ENCODE peak calls at places on chromosomes 5 and 9, in five cellular contexts. M is endodermal cell, D is body of pancreas, L is PC-3, Z is BJ. R is an unnamed sample.

GRCh38 chr5:141513021-141513626 is 24.2 kb downstream of the PCDHGC5 start:
- DNase-seq in M (peak; percentile 77), D (peak; percentile 44), L (no peak), Z (no peak), R (no peak)

GRCh38 chr5:110957934-110958333 is 113.6 kb upstream of the TSLP start:
- DNase-seq in M (no peak), D (no peak), L (peak; percentile 96), Z (no peak), R (no peak)

GRCh38 chr5:110268985-110269384 is 457.5 kb downstream of the TMEM232 start:
- DNase-seq in M (peak; percentile 40), D (no peak), L (no peak), Z (no peak), R (no peak)

GRCh38 chr5:9653811-9654210 is 23.7 kb upstream of the TAS2R1 start:
- DNase-seq in M (no peak), D (peak; percentile 80), L (peak; percentile 98), Z (peak; percentile 86), R (peak; percentile 88)

GRCh38 chr9:88387733-88388202 is 476 bp upstream of the SPIN1 start:
- DNase-seq in M (no peak), D (no peak), L (peak; percentile 52), Z (no peak), R (no peak)

GRCh38 chr5:173893192-173893561 is 5.0 kb downstream of the CPEB4 start:
- DNase-seq in M (no peak), D (no peak), L (no peak), Z (no peak), R (no peak)

GRCh38 chr5:169934990-169935389 is 45.3 kb downstream of the INSYN2B start:
- DNase-seq in M (no peak), D (no peak), L (peak; percentile 61), Z (no peak), R (no peak)

GRCh38 chr5:123868267-123868666 is 356.3 kb downstream of the CSNK1G3 start:
- DNase-seq in M (no peak), D (no peak), L (no peak), Z (no peak), R (no peak)

GRCh38 chr9:129697956-129698757 is 32.7 kb downstream of the PRRX2 start:
- DNase-seq in M (peak; percentile 61), D (peak; percentile 21), L (no peak), Z (no peak), R (no peak)

GRCh38 chr5:54713923-54714581 is 196.5 kb downstream of the SNX18 start:
- DNase-seq in M (no peak), D (no peak), L (no peak), Z (no peak), R (no peak)

GRCh38 chr5:144800169-144800568 is 629.5 kb downstream of the KCTD16 start:
- DNase-seq in M (no peak), D (no peak), L (no peak), Z (no peak), R (no peak)

GRCh38 chr5:20113031-20113685 is 125.2 kb upstream of the CDH18 start:
- DNase-seq in M (no peak), D (no peak), L (no peak), Z (no peak), R (no peak)

GRCh38 chr9:73183917-73184861 is 32.5 kb downstream of the ANXA1 start:
- DNase-seq in M (no peak), D (no peak), L (peak; percentile 60), Z (no peak), R (no peak)

GRCh38 chr5:56814361-56814962 is 887 bp upstream of the MAP3K1 start:
- DNase-seq in M (peak; percentile 78), D (peak; percentile 52), L (peak; percentile 42), Z (no peak), R (no peak)

GRCh38 chr9:81535542-81536241 is 153.7 kb downstream of the TLE1 start:
- DNase-seq in M (no peak), D (no peak), L (peak; percentile 90), Z (no peak), R (no peak)

GRCh38 chr9:133048595-133048994 is 13.2 kb upstream of the CEL start:
- DNase-seq in M (peak; percentile 73), D (peak; percentile 93), L (peak; percentile 30), Z (no peak), R (no peak)

GRCh38 chr5:31270396-31270795 is 76.9 kb downstream of the CDH6 start:
- DNase-seq in M (no peak), D (no peak), L (peak; percentile 42), Z (no peak), R (no peak)

GRCh38 chr9:89954229-89954628 is 349.4 kb downstream of the GADD45G start:
- DNase-seq in M (no peak), D (no peak), L (no peak), Z (no peak), R (no peak)

GRCh38 chr5:115842089-115842881 is 550 bp downstream of the AP3S1 start:
- DNase-seq in M (no peak), D (no peak), L (peak; percentile 54), Z (no peak), R (no peak)

GRCh38 chr9:37281541-37281940 is 141.0 kb upstream of the GRHPR start:
- DNase-seq in M (no peak), D (no peak), L (no peak), Z (no peak), R (no peak)

GRCh38 chr5:80591352-80591751 is 21.3 kb upstream of the ANKRD34B start:
- DNase-seq in M (no peak), D (no peak), L (no peak), Z (no peak), R (no peak)

GRCh38 chr5:147310059-147310704 is 75.4 kb downstream of the STK32A start:
- DNase-seq in M (peak; percentile 55), D (peak; percentile 51), L (peak; percentile 91), Z (no peak), R (no peak)

GRCh38 chr9:132638240-132638639 is 31.5 kb downstream of the DDX31 start:
- DNase-seq in M (no peak), D (no peak), L (peak; percentile 40), Z (no peak), R (no peak)

GRCh38 chr5:142935014-142935413 is 164.8 kb downstream of the ARHGAP26 start:
- DNase-seq in M (no peak), D (no peak), L (no peak), Z (no peak), R (no peak)

GRCh38 chr5:61450170-61450815 is 118.2 kb downstream of the ZSWIM6 start:
- DNase-seq in M (no peak), D (no peak), L (peak; percentile 62), Z (peak; percentile 87), R (peak; percentile 81)

GRCh38 chr9:114181583-114182409 is 26.5 kb downstream of the COL27A1 start:
- DNase-seq in M (no peak), D (no peak), L (no peak), Z (no peak), R (no peak)

GRCh38 chr5:114101153-114101552 is 260.7 kb upstream of the KCNN2 start:
- DNase-seq in M (no peak), D (peak; percentile 41), L (peak; percentile 64), Z (no peak), R (no peak)

GRCh38 chr9:70080481-70081119 is 37.0 kb downstream of the MAMDC2 start:
- DNase-seq in M (no peak), D (peak; percentile 49), L (peak; percentile 57), Z (peak; percentile 57), R (no peak)

GRCh38 chr5:60586307-60586901 is 113.6 kb downstream of the DEPDC1B start:
- DNase-seq in M (no peak), D (no peak), L (peak; percentile 12), Z (no peak), R (no peak)

GRCh38 chr9:93896093-93896492 is 59.1 kb downstream of the BARX1 start:
- DNase-seq in M (peak; percentile 36), D (peak; percentile 6), L (no peak), Z (no peak), R (no peak)

GRCh38 chr5:53109041-53109435 is 519 bp downstream of the MOCS2 start:
- DNase-seq in M (no peak), D (no peak), L (no peak), Z (no peak), R (no peak)

GRCh38 chr9:734831-735511 is 106.5 kb upstream of the DMRT1 start:
- DNase-seq in M (no peak), D (no peak), L (peak; percentile 37), Z (peak; percentile 83), R (peak; percentile 95)

GRCh38 chr9:86638109-86638508 is 283.9 kb upstream of the TUT7 start:
- DNase-seq in M (no peak), D (no peak), L (no peak), Z (no peak), R (no peak)

GRCh38 chr5:65933295-65933694 is 6.9 kb downstream of the ERBIN start:
- DNase-seq in M (no peak), D (no peak), L (no peak), Z (no peak), R (no peak)
- H3K4me3 ChIP-seq in M (no peak overlapping the region), D (no peak overlapping the region), L (no peak overlapping the region), Z (no peak overlapping the region), R (no peak overlapping the region)

GRCh38 chr9:5352637-5353248 is 13.1 kb upstream of the RLN1 start:
- DNase-seq in M (no peak), D (no peak), L (no peak), Z (no peak), R (no peak)

GRCh38 chr9:5355817-5356216 is 16.1 kb upstream of the RLN1 start:
- DNase-seq in M (no peak), D (no peak), L (no peak), Z (no peak), R (no peak)

GRCh38 chr9:5357431-5358105 is 17.9 kb upstream of the RLN1 start:
- DNase-seq in M (no peak), D (no peak), L (no peak), Z (no peak), R (no peak)

GRCh38 chr9:5354184-5354583 is 14.5 kb upstream of the RLN1 start:
- DNase-seq in M (no peak), D (no peak), L (no peak), Z (no peak), R (no peak)
- TF ChIP-seq CTCF in M (no peak), D (no peak), L (no peak), Z (no peak), R (no peak)

GRCh38 chr5:38579105-38579504 is 22.7 kb upstream of the LIFR start:
- DNase-seq in M (no peak), D (no peak), L (no peak), Z (no peak), R (no peak)

GRCh38 chr5:38582662-38583061 is 26.2 kb upstream of the LIFR start:
- DNase-seq in M (no peak), D (no peak), L (no peak), Z (no peak), R (no peak)

GRCh38 chr5:38585812-38586211 is 29.4 kb upstream of the LIFR start:
- DNase-seq in M (no peak), D (no peak), L (no peak), Z (no peak), R (no peak)

DNA sequence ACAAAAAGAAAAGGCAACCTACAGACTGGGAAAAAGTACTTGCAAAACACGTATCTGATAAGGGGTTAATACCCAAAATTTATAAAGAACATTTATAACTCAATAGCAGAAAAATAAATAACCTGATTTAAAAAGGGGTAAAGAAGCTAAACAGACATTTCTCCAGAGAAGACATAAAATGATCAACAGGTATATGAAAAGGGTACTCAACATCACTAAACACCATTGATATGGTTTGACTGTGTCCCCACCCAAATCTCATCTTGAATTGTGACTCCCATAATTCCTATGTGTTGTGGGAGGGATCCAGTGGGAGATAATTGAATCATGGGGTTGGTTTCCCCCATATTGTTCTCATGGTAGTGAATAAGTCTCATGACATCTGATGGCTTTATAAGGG is 27.1 kb upstream of the LIFR start:
- DNase-seq in M (no peak), D (no peak), L (no peak), Z (no peak), R (no peak)
- H3K4me3 ChIP-seq in M (no peak overlapping the region), D (no peak overlapping the region), L (no peak overlapping the region), Z (no peak overlapping the region), R (no peak overlapping the region)

GRCh38 chr5:160970605-160971191 is 118.7 kb upstream of the ATP10B start:
- DNase-seq in M (no peak), D (no peak), L (no peak), Z (no peak), R (no peak)
- TF ChIP-seq CTCF in M (peak; percentile 84), D (peak; percentile 42), L (peak; percentile 31), Z (no peak), R (no peak)